ENCODE peak calls at places on chromosomes 13 and 19, in seven cellular contexts. T, A, E, Y, N, H and S are unnamed samples.

GRCh38 chr19:18726846-18727245 is 43.4 kb downstream of the CRTC1 start:
- DNase-seq in E (no peak), H (no peak), Y (no peak), N (no peak), T (no peak), A (no peak), S (no peak)

GRCh38 chr19:15640294-15640903 is at the start of gene CYP4F3:
- DNase-seq in A (no peak), T (peak), Y (no peak), E (no peak), N (peak), H (no peak), S (no peak)

GRCh38 chr13:36124236-36124822 is 6.9 kb downstream of the DCLK1 start:
- DNase-seq in Y (peak), T (peak), E (peak), H (peak), A (no peak), N (peak), S (no peak)

GRCh38 chr13:29758591-29759114 is 91.8 kb downstream of the UBL3 start:
- DNase-seq in T (peak), E (no peak), N (peak), Y (peak), A (no peak), H (no peak), S (peak)

GRCh38 chr13:42048625-42049453 is at the start of gene DGKH:
- DNase-seq in T (peak), N (peak), Y (peak), A (peak), E (peak), H (no peak), S (no peak)

GRCh38 chr19:33177417-33177976 is 16.6 kb upstream of the LRP3 start:
- DNase-seq in N (no peak), Y (no peak), E (peak), H (no peak), T (no peak), A (peak), S (no peak)

GRCh38 chr19:737591-738093 is 13.3 kb upstream of the MISP start:
- DNase-seq in N (peak), A (peak), Y (peak), H (no peak), T (no peak), E (no peak), S (peak)

GRCh38 chr13:24650157-24650556 is 30.1 kb upstream of the ATP12A start:
- DNase-seq in H (peak), A (no peak), E (peak), N (peak), Y (no peak), T (no peak), S (no peak)

GRCh38 chr19:50320051-50320450 is 9.1 kb downstream of the KCNC3 start:
- DNase-seq in Y (no peak), T (no peak), N (no peak), H (no peak), A (no peak), E (no peak), S (no peak)

GRCh38 chr19:10270180-10270615 is 722 bp upstream of the ICAM1 start:
- DNase-seq in H (no peak), Y (peak), A (peak), T (peak), E (no peak), N (peak), S (peak)

GRCh38 chr13:113343692-113343968 is 20.3 kb downstream of the GRTP1 start:
- DNase-seq in A (no peak), Y (no peak), E (no peak), H (no peak), T (no peak), N (no peak), S (no peak)

GRCh38 chr19:34880034-34880433 is 46.7 kb upstream of the ZNF30 start:
- DNase-seq in N (no peak), A (no peak), T (no peak), Y (no peak), H (no peak), E (no peak), S (no peak)

GRCh38 chr13:36453518-36453917 is 21.2 kb downstream of the CCNA1 start:
- DNase-seq in N (peak), Y (peak), E (peak), T (no peak), H (peak), A (peak), S (no peak)

GRCh38 chr19:49331616-49332055 is 3.6 kb upstream of the CD37 start:
- DNase-seq in Y (peak), A (peak), N (peak), E (peak), T (peak), H (no peak), S (no peak)

GRCh38 chr19:44642375-44642774 is 1.3 kb upstream of the PVR start:
- DNase-seq in N (no peak), A (no peak), H (no peak), E (no peak), Y (no peak), T (no peak), S (no peak)

GRCh38 chr13:110924639-110924934 is 9.7 kb upstream of the ANKRD10 start:
- DNase-seq in Y (no peak), H (no peak), E (no peak), A (no peak), N (no peak), T (no peak), S (no peak)

DNA sequence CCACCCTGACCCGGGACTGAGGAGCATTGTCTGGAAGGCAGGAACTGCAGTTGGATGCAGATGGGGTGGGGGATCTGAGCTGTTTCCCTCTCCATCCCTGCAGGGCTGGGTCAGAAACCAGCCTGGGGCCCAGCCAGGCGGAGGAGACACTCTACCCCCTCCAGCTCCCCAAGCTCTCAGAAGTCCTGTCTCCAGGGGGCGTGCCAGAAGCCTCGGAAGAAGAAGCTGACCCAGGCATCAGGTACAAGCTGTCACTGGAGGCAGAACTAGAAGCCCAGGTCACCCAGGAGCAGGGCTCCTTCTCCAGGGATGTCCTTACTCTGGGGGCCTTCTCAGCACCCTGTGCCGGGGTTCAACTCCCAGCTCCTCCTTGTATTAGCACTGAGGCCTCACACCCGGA is 15.5 kb downstream of the SIX5 start:
- DNase-seq in N (no peak), A (peak), T (no peak), Y (no peak), H (no peak), E (no peak), S (no peak)
- TF ChIP-seq CTCF in N (no peak), A (peak), T (no peak), Y (no peak), H (no peak), E (no peak), S (no peak)

GRCh38 chr13:40059540-40060232 is 404.2 kb downstream of the COG6 start:
- DNase-seq in Y (peak), N (peak), E (no peak), T (peak), A (no peak), H (no peak), S (no peak)
- TF ChIP-seq CTCF in Y (no peak), N (no peak), E (no peak), T (no peak), A (no peak), H (no peak), S (no peak)

GRCh38 chr19:3526507-3527244 is 12.3 kb upstream of the TEKTIP1 start:
- DNase-seq in H (no peak), E (no peak), Y (no peak), A (no peak), T (no peak), N (no peak), S (no peak)
- TF ChIP-seq CTCF in H (no peak), E (peak), Y (peak), A (peak), T (no peak), N (peak), S (no peak)

GRCh38 chr13:52026246-52026626 is 1.7 kb downstream of the UTP14C start:
- DNase-seq in T (no peak), E (no peak), Y (no peak), N (no peak), A (no peak), H (no peak), S (no peak)
- TF ChIP-seq CTCF in T (no peak), E (no peak), Y (no peak), N (no peak), A (no peak), H (no peak), S (no peak)

DNA sequence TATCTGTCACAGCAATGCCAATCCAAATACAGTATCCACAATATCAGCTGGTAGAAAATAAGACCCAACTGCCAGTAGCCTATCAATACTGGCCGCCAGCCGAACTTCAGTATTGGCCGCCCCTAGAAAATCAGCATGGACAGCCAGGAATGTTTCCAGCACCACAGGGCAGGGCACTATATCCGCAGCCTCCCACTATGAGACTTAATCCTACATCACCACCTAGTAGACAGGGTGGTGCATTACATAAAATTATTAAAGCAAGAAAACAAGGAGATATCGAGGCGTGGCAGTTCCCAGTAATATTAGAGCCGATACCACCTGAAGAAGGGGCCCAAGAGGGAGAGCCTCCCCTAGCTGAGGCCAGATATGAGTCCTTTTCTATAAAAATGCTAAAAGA is 111.3 kb downstream of the ZNF486 start:
- DNase-seq in E (no peak), Y (peak), T (no peak), A (peak), H (no peak), N (no peak), S (no peak)
- TF ChIP-seq CTCF in E (no peak), Y (peak), T (no peak), A (peak), H (no peak), N (no peak), S (no peak)

GRCh38 chr19:3463039-3463958 is 17.0 kb downstream of the SMIM24 start:
- DNase-seq in Y (no peak), A (peak), E (no peak), T (peak), H (no peak), N (no peak), S (no peak)
- TF ChIP-seq CTCF in Y (no peak), A (peak), E (no peak), T (no peak), H (no peak), N (no peak), S (no peak)

GRCh38 chr13:33490461-33491327 is 205.1 kb upstream of the STARD13 start:
- DNase-seq in Y (peak), E (no peak), N (peak), H (no peak), T (no peak), A (peak), S (no peak)

GRCh38 chr13:33485247-33485646 is 199.7 kb upstream of the STARD13 start:
- DNase-seq in Y (no peak), T (no peak), N (no peak), A (no peak), H (no peak), E (no peak), S (no peak)

GRCh38 chr13:33483471-33483870 is 197.9 kb upstream of the STARD13 start:
- DNase-seq in E (no peak), A (no peak), T (no peak), H (peak), Y (peak), N (no peak), S (no peak)

GRCh38 chr13:33489563-33489962 is 204.0 kb upstream of the STARD13 start:
- DNase-seq in E (no peak), N (no peak), H (no peak), A (peak), T (no peak), Y (no peak), S (no peak)

DNA sequence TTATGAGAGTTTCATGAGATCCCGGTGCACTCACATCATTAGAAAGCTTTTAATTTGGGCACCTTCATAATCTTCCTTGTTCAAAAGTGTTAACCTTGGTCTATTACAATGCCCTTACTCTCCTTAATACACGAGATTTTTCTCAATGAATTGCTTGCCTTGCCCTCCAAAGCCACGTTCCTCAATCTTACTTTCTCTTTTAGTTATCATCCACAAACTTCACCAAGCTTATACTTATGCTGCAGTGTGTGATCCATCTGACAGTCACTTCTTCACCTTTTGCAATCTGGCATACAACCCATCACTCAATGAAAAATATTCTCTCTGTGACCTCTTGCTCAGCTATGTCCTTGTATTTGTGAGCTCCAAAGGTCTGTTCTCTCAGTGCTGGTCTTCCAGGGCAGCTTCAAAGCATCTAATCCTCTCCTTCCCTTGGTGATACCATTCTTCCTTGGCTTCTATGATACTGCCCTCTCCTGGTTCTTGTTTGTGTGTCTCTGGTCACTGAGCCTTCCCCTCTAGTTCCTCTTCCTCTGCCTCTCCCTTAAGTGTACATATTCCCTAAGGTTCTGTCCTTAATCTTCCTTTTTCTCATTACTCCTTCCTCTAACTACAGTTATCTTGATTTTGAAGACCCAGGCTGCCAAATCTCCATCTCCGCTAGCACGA is 202.2 kb upstream of the STARD13 start:
- DNase-seq in Y (peak), T (no peak), E (peak), N (peak), A (peak), H (no peak), S (no peak)
- TF ChIP-seq CTCF in Y (peak), T (no peak), E (peak), N (peak), A (peak), H (peak), S (no peak)

GRCh38 chr19:3617463-3617862 is 9.1 kb downstream of the CACTIN start:
- DNase-seq in Y (no peak), E (no peak), A (peak), N (no peak), T (no peak), H (no peak), S (no peak)

GRCh38 chr19:3620145-3620816 is 6.3 kb downstream of the CACTIN start:
- DNase-seq in T (no peak), N (no peak), A (no peak), Y (no peak), H (no peak), E (no peak), S (no peak)

GRCh38 chr19:3618144-3618810 is 8.3 kb downstream of the CACTIN start:
- DNase-seq in T (peak), A (peak), N (peak), Y (peak), H (no peak), E (peak), S (peak)

GRCh38 chr19:3619631-3620012 is 7.0 kb downstream of the CACTIN start:
- DNase-seq in Y (no peak), E (no peak), H (no peak), A (no peak), T (no peak), N (no peak), S (no peak)

DNA sequence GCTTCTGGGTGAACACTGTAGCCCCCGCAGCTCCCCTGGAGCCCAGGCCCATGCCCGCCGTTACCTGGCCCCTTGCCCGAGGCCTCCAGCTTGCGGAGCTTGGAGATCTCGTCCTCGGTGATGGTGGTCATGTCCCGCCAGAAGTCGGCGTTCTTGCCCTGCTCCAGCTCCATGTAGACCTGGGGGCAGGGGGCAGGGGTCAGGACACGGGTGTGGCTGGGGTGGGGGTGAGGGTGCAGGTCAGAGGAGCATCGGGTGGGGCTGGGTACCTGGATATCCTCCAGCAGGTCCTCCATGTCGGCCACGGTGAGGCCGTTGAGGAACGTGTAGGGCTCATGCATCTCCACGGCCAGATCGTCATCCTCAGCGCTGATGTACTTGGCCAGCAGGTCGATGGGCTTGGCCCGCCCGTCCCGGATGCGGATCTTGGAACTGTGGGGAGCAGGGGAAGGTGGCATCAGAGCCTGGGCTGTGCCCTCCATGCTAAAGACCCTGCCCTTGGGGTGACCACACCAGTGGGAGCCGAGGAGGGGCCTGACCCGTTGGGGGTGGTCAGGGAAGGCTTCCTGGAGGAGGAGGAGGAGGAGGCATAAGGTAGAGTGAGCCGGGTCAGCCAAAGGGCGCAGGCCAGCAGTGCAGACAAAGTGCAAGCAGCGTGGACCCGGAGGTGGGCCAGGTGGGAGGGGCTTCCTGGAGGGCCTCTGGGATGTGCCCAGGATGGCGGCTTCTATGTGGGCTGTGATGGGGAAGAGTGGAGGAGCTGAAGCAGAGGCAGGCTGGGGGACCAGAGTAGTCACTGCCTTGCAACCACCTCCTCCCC is 7.6 kb downstream of the CACTIN start:
- DNase-seq in A (no peak), N (no peak), E (no peak), Y (no peak), H (no peak), T (no peak), S (no peak)
- TF ChIP-seq CTCF in A (no peak), N (no peak), E (no peak), Y (no peak), H (no peak), T (no peak), S (no peak)

GRCh38 chr13:53405616-53406015 is 377.0 kb downstream of the OLFM4 start:
- DNase-seq in N (no peak), T (no peak), Y (no peak), H (no peak), A (peak), E (no peak), S (no peak)
- TF ChIP-seq CTCF in N (no peak), T (no peak), Y (no peak), H (no peak), A (peak), E (no peak), S (no peak)